ENCODE peak calls at places on chromosomes 1 and 21, in five cellular contexts. L, W, R, K and F are unnamed samples.
A peak's percentile ranks its signal among the peaks of the same experiment; 100 is the strongest.

GRCh38 chr1:6342031-6342430 is 51.5 kb downstream of the ACOT7 start:
- DNase-seq in L (peak; percentile 55), K (peak; percentile 35), W (no peak), R (no peak), F (no peak)

GRCh38 chr1:230315099-230315498 is 111.0 kb downstream of the PGBD5 start:
- DNase-seq in K (no peak), W (no peak), R (no peak), L (no peak), F (no peak)

GRCh38 chr1:90187186-90187585 is 192.3 kb downstream of the ZNF326 start:
- DNase-seq in L (no peak), K (no peak), R (no peak), W (no peak), F (no peak)

GRCh38 chr1:99176753-99177152 is 87.5 kb upstream of the PLPPR4 start:
- DNase-seq in L (no peak), K (no peak), W (no peak), R (no peak), F (no peak)

GRCh38 chr1:9651565-9652378 is at the start of gene PIK3CD:
- DNase-seq in L (peak; percentile 76), K (peak; percentile 55), R (peak; percentile 18), W (no peak), F (peak; percentile 57)

GRCh38 chr1:212915245-212916091 is 34.9 kb upstream of the VASH2 start:
- DNase-seq in L (peak; percentile 43), R (peak; percentile 47), K (no peak), W (no peak), F (no peak)

GRCh38 chr1:41890841-41891311 is 27.8 kb downstream of the HIVEP3 start:
- DNase-seq in K (peak; percentile 43), R (peak; percentile 44), W (peak; percentile 78), L (no peak), F (no peak)

GRCh38 chr1:19310720-19311502 is 1.0 kb downstream of the AKR7A2 start:
- DNase-seq in K (no peak), L (no peak), W (no peak), R (no peak), F (no peak)

GRCh38 chr1:59243978-59244377 is 52.9 kb upstream of the FGGY start:
- DNase-seq in W (no peak), K (no peak), L (no peak), R (no peak), F (no peak)

GRCh38 chr1:27968692-27969091 is 8.9 kb downstream of the XKR8 start:
- DNase-seq in K (peak; percentile 90), L (no peak), W (peak; percentile 33), R (no peak), F (no peak)

GRCh38 chr1:58367217-58367616 is 179.3 kb downstream of the OMA1 start:
- DNase-seq in K (no peak), L (no peak), R (no peak), W (no peak), F (no peak)

GRCh38 chr1:198543670-198544260 is 3.3 kb upstream of the ATP6V1G3 start:
- DNase-seq in L (peak; percentile 24), R (no peak), K (no peak), W (no peak), F (no peak)

GRCh38 chr1:51423098-51423821 is 92.9 kb upstream of the TTC39A start:
- DNase-seq in R (no peak), L (no peak), K (peak; percentile 15), W (no peak), F (no peak)
- H3K4me3 ChIP-seq in R (no peak overlapping the region), L (no peak overlapping the region), K (no peak overlapping the region), W (no peak overlapping the region), F (no peak overlapping the region)

GRCh38 chr21:37370152-37371040 is 3.8 kb downstream of the DYRK1A start:
- DNase-seq in R (no peak), L (peak; percentile 80), K (peak; percentile 65), W (no peak), F (peak; percentile 54)
- H3K4me3 ChIP-seq in R (peak overlapping the region; percentile 81), L (peak overlapping the region; percentile 81), K (peak overlapping the region; percentile 86), W (peak overlapping the region; percentile 69), F (peak overlapping the region; percentile 95)

GRCh38 chr1:40344597-40344996 is 27.5 kb upstream of the COL9A2 start:
- DNase-seq in W (peak; percentile 36), K (peak; percentile 37), R (peak; percentile 52), L (peak; percentile 67), F (peak; percentile 55)
- H3K4me3 ChIP-seq in W (no peak overlapping the region), K (no peak overlapping the region), R (no peak overlapping the region), L (no peak overlapping the region), F (peak overlapping the region; percentile 69)

GRCh38 chr1:113783254-113784103 is 24.2 kb upstream of the PHTF1 start:
- DNase-seq in L (peak; percentile 87), W (peak; percentile 24), K (peak; percentile 40), R (no peak), F (peak; percentile 75)
- H3K4me3 ChIP-seq in L (peak overlapping the region; percentile 25), W (peak overlapping the region; percentile 23), K (no peak overlapping the region), R (peak overlapping the region; percentile 37), F (peak overlapping the region; percentile 65)

DNA sequence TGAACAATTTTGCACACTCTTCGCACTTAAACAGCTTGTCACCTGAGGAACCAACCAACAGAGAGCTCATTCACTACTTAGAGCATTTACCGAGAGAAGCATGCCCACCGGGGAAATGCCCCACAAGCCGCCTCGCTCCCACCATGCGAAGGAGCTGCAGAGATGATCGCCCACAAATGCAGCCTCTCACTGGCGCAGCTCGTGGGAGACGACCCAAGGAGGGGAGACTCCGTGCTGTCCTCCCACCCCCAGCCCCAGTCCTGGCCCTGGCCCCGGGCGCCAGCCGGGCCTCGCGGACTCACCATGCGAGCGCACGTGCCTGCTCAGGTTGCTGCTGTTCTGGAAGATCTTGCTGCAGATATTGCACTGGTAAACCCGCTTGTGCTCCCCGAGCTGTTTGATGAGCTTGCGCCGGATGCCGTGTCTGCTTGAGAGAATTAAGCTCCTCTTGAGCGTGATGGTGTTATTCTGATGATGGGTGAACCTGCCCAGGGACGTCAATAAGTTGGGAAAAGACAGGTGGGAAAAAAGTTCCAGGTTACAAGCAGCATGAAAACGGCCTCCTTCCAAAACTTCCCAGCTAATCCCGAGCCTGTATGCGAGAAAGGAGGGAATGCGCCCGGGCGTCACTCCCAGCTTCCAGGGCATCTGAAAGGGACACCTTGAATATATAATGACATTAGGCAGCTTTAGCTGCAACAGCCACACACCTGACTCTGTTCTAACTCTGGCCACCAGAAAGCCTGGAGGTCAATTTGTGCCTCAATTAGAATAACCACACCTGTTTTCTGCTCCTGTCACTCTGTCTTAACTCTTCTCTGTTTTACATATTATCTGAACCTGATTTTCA is 42.8 kb downstream of the PRDM15 start:
- DNase-seq in L (no peak), W (no peak), R (no peak), K (no peak), F (no peak)
- H3K4me3 ChIP-seq in L (no peak overlapping the region), W (no peak overlapping the region), R (no peak overlapping the region), K (no peak overlapping the region), F (no peak overlapping the region)

DNA sequence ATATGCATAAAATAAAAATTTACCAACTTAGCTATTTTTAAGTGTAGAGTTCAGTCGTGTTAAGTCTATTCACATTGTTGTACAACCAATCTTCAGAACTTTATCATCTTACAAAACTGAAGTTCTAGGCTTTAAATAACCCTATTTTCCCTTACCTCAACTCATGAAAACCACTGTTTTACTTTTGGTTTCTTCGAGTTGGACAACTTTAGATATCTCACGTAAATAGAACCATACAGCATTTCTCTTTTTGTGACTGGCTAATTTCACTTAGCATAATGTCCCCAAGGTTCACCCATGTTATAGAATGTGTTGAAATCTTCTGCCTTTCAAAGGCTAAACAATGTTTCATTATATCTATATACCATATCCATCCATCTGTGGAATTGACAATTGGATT is 819.0 kb upstream of the ADGRL4 start:
- DNase-seq in L (no peak), W (no peak), R (no peak), K (no peak), F (no peak)
- H3K4me3 ChIP-seq in L (no peak overlapping the region), W (no peak overlapping the region), R (no peak overlapping the region), K (no peak overlapping the region), F (no peak overlapping the region)